ENCODE peak calls at places on chromosomes 5 and 9, in four cellular contexts. P is fibroblast of lung; K is tibial nerve; M is naive thymus-derived CD4-positive, alpha-beta T cell. Y is an unnamed sample. For H3K4me1 and H3K9me3, the result is how much of the 10 kb centered on the place peaks cover.

GRCh38 chr5:92560698-92561361 is 1020.2 kb downstream of the NR2F1-AS1 start:
- DNase-seq in P (peak), K (no peak), M (no peak), Y (peak)

GRCh38 chr5:167754501-167754941 is 536.9 kb upstream of the WWC1 start:
- DNase-seq in P (peak), K (no peak), M (no peak), Y (no peak)

GRCh38 chr9:82281066-82281465 is 292.5 kb downstream of the SPATA31D1 start:
- DNase-seq in P (no peak), K (no peak), M (no peak), Y (no peak)

GRCh38 chr9:97501177-97501971 is at the start of gene TMOD1:
- DNase-seq in P (peak), K (peak), M (no peak), Y (peak)

GRCh38 chr5:168468836-168469235 is 17.4 kb upstream of the RARS1 start:
- DNase-seq in P (peak), K (no peak), M (no peak), Y (no peak)

GRCh38 chr9:4306066-4306787 is 6.4 kb upstream of the GLIS3 start:
- DNase-seq in P (peak), K (no peak), M (no peak), Y (no peak)

GRCh38 chr5:156396063-156396829 is 69.3 kb downstream of the SGCD start:
- DNase-seq in P (no peak), K (no peak), M (no peak), Y (no peak)

GRCh38 chr5:95113489-95113888 is 171.4 kb downstream of the MCTP1 start:
- DNase-seq in P (peak), K (no peak), M (no peak), Y (peak)

GRCh38 chr9:3828495-3828894 is 302.7 kb upstream of the RFX3 start:
- DNase-seq in P (peak), K (no peak), M (no peak), Y (no peak)

GRCh38 chr5:177366528-177367322 is 9.0 kb downstream of the RGS14 start:
- DNase-seq in P (peak), K (peak), M (no peak), Y (peak)

GRCh38 chr5:9082996-9083395 is 462.9 kb downstream of the SEMA5A start:
- DNase-seq in P (no peak), K (no peak), M (no peak), Y (no peak)

GRCh38 chr9:114081441-114082016 is 3.4 kb upstream of the AMBP start:
- DNase-seq in P (no peak), K (no peak), M (no peak), Y (peak)

GRCh38 chr9:114080195-114080772 is 2.2 kb upstream of the AMBP start:
- DNase-seq in P (no peak), K (no peak), M (no peak), Y (no peak)

GRCh38 chr9:114080773-114081440 is 2.8 kb upstream of the AMBP start:
- DNase-seq in P (no peak), K (no peak), M (no peak), Y (peak)

GRCh38 chr9:114083693-114084092 is 5.6 kb upstream of the AMBP start:
- DNase-seq in P (no peak), K (no peak), M (no peak), Y (peak)

DNA sequence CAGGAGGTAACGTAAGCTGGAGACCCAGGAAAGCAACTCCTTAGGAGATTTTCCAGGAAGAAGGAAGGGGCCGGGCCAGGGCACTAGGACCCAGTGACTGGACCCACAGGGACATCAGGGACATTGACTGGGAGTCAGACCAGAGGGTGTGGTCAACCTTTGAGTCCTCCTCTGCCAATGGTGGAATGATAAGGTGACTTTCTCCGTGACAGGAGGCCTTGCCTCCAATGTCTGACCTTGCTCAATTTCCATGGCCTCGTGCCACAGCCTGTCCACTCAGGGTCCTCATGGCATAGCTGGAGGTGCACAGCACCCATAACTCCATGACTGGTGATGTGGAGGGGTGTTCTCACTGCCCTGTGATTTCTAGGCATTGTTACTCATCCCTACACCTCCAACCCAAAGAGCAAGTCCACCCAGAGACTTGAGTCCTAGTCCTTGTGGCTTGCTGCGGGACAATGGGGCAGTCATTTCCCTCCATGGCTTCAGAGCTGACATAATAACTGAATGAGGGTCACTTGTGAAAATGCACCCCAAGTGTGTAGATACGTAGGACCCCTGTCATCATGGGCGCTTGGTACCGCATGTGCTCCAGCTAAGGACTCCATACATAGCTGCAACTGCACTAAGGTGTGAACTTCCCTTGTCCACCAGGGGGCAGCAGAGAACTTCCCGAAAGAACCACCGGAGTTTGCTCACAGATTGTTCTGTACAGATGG is 4.1 kb upstream of the AMBP start:
- DNase-seq in P (peak), K (peak), M (peak), Y (peak)
- H3K4me1 ChIP-seq in P (under half), K (under half), M (under half), Y (under half)

GRCh38 chr5:173755319-173755718 is 132.8 kb upstream of the CPEB4 start:
- DNase-seq in P (no peak), K (no peak), M (no peak), Y (no peak)
- H3K9me3 ChIP-seq in P (under half), K (under half), M (under half), Y (under half)

DNA sequence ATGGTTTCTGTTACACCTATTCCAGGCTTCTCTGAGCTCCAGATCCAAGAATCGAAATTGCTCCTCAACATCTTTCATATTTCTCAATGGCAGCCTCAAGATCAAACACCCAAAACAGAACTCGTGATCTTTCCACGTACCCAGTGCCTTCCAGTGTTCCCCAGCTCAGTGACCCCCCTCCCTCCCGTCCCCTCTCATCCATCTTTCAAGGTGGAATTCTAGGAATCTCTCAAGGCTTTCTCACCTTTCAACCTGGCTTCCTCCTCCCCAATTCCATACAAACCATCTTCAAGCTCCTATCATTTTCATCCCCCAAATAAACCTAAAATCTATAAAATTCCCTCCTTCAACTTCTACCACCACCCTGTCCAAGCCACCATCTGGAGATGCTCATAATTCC is 615.3 kb downstream of the BNC2 start:
- DNase-seq in P (no peak), K (no peak), M (no peak), Y (peak)
- H3K27ac ChIP-seq in P (no peak), K (no peak), M (no peak), Y (no peak)

DNA sequence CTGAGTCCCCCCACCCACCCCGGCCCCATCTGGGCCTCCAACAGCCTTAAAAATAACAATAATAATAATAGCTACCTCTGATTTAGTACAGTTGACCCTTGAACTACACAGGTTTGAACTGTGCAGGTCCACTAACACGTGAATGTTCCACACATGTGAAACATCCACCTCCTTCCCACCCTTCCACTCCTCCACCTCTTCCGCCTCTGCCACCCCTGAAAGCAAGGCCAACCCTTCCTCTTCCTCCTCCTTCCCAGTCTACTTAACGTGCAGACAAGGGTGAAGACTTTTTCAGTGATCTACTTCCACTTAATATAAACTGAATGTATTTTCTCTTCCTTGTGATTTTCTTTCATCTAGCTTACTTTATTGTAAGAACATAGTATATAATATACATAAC is 10.8 kb downstream of the PDGFRB start:
- DNase-seq in P (no peak), K (no peak), M (no peak), Y (no peak)
- H3K4me1 ChIP-seq in P (half or more), K (half or more), M (under half), Y (under half)

DNA sequence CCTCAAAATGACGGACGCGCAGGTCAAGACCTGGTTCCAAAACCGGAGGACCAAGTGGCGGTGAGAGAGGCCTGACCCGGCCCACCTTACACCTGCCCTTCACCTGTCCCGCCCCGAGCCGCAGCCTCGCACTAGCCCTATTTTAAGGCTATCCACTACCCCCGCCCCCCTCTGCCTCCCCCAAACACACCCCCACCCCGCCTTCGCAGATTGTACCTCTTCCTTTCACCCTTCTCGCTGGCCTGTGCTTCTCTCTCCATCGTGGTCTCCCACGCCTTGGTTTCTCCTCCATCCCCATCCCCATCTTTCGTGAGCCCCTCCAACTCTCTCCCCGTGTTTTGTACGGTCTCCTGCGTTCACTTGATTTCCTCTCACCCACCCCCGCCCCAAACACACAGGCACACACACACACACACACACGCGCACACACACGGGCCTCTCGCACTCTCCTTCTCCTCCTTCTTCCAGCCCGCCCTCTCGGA is 1.3 kb downstream of the TLX3 start:
- DNase-seq in P (no peak), K (no peak), M (no peak), Y (no peak)
- H3K9me3 ChIP-seq in P (under half), K (under half), M (under half), Y (under half)

DNA sequence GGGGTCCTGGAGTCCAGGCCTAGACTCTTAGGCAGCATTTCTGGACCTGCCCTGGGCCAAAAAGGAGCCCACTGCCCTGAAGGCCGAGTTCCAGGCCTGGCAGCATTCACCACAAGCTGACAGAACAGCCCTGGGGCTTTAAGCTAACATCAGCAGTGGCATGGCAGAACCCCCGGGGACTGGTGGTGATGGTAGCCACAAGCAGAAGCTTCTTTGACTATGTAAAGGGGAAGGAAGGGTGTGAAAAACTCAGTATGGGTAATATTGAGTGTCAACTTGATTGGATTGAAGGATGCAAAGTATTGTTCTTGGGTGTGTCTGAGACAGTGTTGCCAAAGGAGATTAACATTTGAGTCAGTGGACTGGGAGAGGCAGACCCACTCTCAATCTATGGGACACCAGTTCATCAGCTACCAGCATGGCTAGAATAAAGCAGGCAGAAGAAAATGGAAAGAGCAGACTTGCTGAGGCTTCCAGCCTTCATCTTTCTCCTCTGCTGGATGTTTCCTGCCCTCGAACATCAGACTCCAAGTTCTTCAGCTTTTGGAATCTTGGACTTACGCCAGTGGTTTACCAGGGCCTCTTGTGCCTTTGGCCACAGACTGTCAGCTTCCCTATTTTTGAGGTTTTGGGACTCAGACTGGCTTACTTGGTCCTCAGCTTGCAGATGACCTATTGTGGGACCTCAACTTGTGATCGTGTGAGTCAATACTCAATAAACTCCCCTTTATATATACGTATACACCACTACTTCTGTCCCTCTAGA is 661.0 kb upstream of the C9orf72 start:
- DNase-seq in P (no peak), K (no peak), M (no peak), Y (no peak)
- H3K27ac ChIP-seq in P (no peak), K (no peak), M (no peak), Y (no peak)

GRCh38 chr9:136794281-136795026 is 1.7 kb upstream of the CCDC183 start:
- DNase-seq in P (no peak), K (no peak), M (no peak), Y (peak)
- H3K4me1 ChIP-seq in P (under half), K (under half), M (under half), Y (under half)

Y was measured in endodermal cell.